ENCODE peak calls at places on chromosomes 3 and 15, in nine cellular contexts. K is mesendoderm; O is A673; X is HCT116; T is hepatocyte; R is fibroblast of lung; S is SJSA1; Q is CD4-positive, alpha-beta memory T cell; Z is right atrium auricular region. D is an unnamed sample.

GRCh38 chr3:43389388-43390254 is 103.3 kb downstream of the SNRK start:
- DNase-seq in K (no peak), O (no peak), X (no peak), T (no peak), R (peak; percentile 72), S (peak; percentile 61), Q (peak; percentile 89), Z (peak; percentile 81), D (peak; percentile 72)

GRCh38 chr15:81888748-81889479 is 156.9 kb downstream of the MEX3B start:
- DNase-seq in K (no peak), O (no peak), X (no peak), T (peak; percentile 26), R (peak; percentile 85), S (peak; percentile 80), Q (no peak), Z (no peak), D (no peak)

GRCh38 chr3:67031986-67032385 is 33.9 kb downstream of the KBTBD8 start:
- DNase-seq in K (no peak), O (no peak), X (no peak), T (no peak), R (no peak), S (no peak), Q (no peak), Z (no peak), D (no peak)

GRCh38 chr3:120341658-120342346 is 7.4 kb downstream of the LRRC58 start:
- DNase-seq in K (peak; percentile 45), O (no peak), X (no peak), T (no peak), R (no peak), S (no peak), Q (no peak), Z (no peak), D (no peak)

GRCh38 chr3:151327571-151328198 is 1.7 kb downstream of the P2RY13 start:
- DNase-seq in K (no peak), O (peak; percentile 42), X (no peak), T (no peak), R (no peak), S (no peak), Q (peak; percentile 4), Z (no peak), D (no peak)

GRCh38 chr3:152256829-152257228 is 11.9 kb upstream of the MBNL1 start:
- DNase-seq in K (no peak), O (no peak), X (no peak), T (no peak), R (no peak), S (no peak), Q (no peak), Z (no peak), D (no peak)

GRCh38 chr15:36472672-36473071 is 106.8 kb upstream of the CDIN1 start:
- DNase-seq in K (no peak), O (no peak), X (no peak), T (no peak), R (peak; percentile 17), S (no peak), Q (no peak), Z (no peak), D (no peak)

GRCh38 chr15:101317473-101317872 is 22.4 kb upstream of the SNRPA1 start:
- DNase-seq in K (no peak), O (no peak), X (no peak), T (no peak), R (no peak), S (no peak), Q (no peak), Z (no peak), D (no peak)

GRCh38 chr15:100349696-100350433 is 8.1 kb upstream of the ADAMTS17 start:
- DNase-seq in K (peak; percentile 94), O (peak; percentile 88), X (peak; percentile 70), T (peak; percentile 94), R (peak; percentile 75), S (peak; percentile 81), Q (peak; percentile 83), Z (peak; percentile 97), D (peak; percentile 71)

GRCh38 chr15:47188766-47189507 is 528.4 kb upstream of the SEMA6D start:
- DNase-seq in K (no peak), O (no peak), X (no peak), T (no peak), R (no peak), S (no peak), Q (no peak), Z (no peak), D (no peak)

GRCh38 chr3:148957586-148957985 is 33.8 kb upstream of the GYG1 start:
- DNase-seq in K (peak; percentile 88), O (peak; percentile 55), X (peak; percentile 8), T (no peak), R (no peak), S (no peak), Q (no peak), Z (no peak), D (no peak)

GRCh38 chr3:159127021-159127392 is 325.2 kb downstream of the MFSD1 start:
- DNase-seq in K (no peak), O (no peak), X (no peak), T (no peak), R (no peak), S (no peak), Q (no peak), Z (no peak), D (no peak)

GRCh38 chr3:42702066-42702951 is at the start of gene HHATL:
- DNase-seq in K (no peak), O (no peak), X (no peak), T (no peak), R (no peak), S (no peak), Q (no peak), Z (peak; percentile 59), D (no peak)

GRCh38 chr15:57911247-57911646 is 154.3 kb downstream of the ALDH1A2 start:
- DNase-seq in K (no peak), O (no peak), X (no peak), T (no peak), R (no peak), S (no peak), Q (no peak), Z (no peak), D (no peak)

GRCh38 chr3:185739264-185739701 is 85.6 kb downstream of the IGF2BP2 start:
- DNase-seq in K (no peak), O (no peak), X (no peak), T (peak; percentile 23), R (no peak), S (no peak), Q (no peak), Z (no peak), D (no peak)

GRCh38 chr3:50275996-50276761 is 2.7 kb upstream of the LSMEM2 start:
- DNase-seq in K (no peak), O (no peak), X (no peak), T (no peak), R (no peak), S (no peak), Q (peak; percentile 32), Z (no peak), D (no peak)

GRCh38 chr3:50276762-50277101 is 2.2 kb upstream of the LSMEM2 start:
- DNase-seq in K (no peak), O (no peak), X (no peak), T (no peak), R (no peak), S (no peak), Q (no peak), Z (no peak), D (no peak)

GRCh38 chr3:50279255-50280016 is 549 bp downstream of the LSMEM2 start:
- DNase-seq in K (no peak), O (no peak), X (no peak), T (no peak), R (no peak), S (no peak), Q (no peak), Z (no peak), D (no peak)

GRCh38 chr3:50278106-50278867 is 600 bp upstream of the LSMEM2 start:
- DNase-seq in K (no peak), O (no peak), X (no peak), T (no peak), R (no peak), S (no peak), Q (no peak), Z (no peak), D (no peak)

DNA sequence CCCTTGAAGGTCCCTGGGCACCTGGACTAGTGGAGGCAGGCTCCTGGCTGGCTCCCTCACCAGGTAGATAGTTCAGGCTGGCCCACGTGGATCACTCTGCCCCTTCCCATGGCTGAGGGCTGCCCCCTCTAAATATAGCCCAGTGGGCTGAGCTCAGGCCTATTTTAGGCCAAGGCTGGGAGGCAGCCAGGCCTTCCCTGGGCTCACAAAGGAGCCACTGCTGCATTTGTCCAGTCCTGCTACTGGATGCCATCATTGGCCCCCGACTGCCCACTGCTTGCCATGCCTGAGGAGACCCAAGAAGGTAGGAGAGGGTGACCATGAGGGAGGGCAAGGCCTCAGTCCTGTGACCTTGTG is at the start of gene LSMEM2:
- DNase-seq in K (no peak), O (no peak), X (no peak), T (no peak), R (no peak), S (no peak), Q (no peak), Z (no peak), D (no peak)
- H3K27ac ChIP-seq in K (no peak within 1 kb of the TSS), O (no peak within 1 kb of the TSS), X (no peak within 1 kb of the TSS), T (no peak within 1 kb of the TSS), R (no peak within 1 kb of the TSS), S (no peak within 1 kb of the TSS), Q (no peak within 1 kb of the TSS), Z (peak within 1 kb of the TSS; percentile 71), D (no peak within 1 kb of the TSS)

GRCh38 chr3:37766220-37766605 is 95.5 kb upstream of the CTDSPL start:
- DNase-seq in K (no peak), O (no peak), X (no peak), T (no peak), R (no peak), S (no peak), Q (no peak), Z (no peak), D (no peak)
- H3K4me1 ChIP-seq in K (peaks cover 22% of the 10 kb centered on the region), O (no peaks in the 10 kb centered on the region), X (no peaks in the 10 kb centered on the region), T (peaks cover 59% of the 10 kb centered on the region), R (no peaks in the 10 kb centered on the region), S (peaks cover 18% of the 10 kb centered on the region), Q (no peaks in the 10 kb centered on the region), Z (peaks cover 91% of the 10 kb centered on the region), D (no peaks in the 10 kb centered on the region)

DNA sequence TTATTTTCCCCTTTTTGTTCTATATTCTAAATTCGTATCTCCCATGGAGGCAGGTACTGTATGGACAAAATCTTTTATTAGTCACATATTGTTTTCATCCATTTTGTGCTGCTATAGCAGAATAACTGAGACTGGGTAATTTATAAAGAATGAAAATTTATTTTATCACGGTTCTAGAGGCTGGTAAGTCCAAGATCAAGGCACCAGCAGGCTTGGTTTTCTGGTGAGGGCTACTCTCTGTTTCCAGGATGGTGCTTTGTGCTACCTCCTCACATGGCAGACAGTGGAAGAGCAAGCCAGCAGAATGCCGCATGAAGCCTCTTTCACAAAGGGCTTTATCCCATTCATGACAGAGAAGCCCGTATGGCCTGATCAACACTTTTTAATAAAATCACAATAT is 421.9 kb upstream of the TPRG1 start:
- DNase-seq in K (no peak), O (no peak), X (no peak), T (no peak), R (no peak), S (no peak), Q (no peak), Z (no peak), D (no peak)
- H3K27ac ChIP-seq in K (no peak overlapping the region), O (no peak overlapping the region), X (no peak overlapping the region), T (no peak overlapping the region), R (no peak overlapping the region), S (no peak overlapping the region), Q (no peak overlapping the region), Z (no peak overlapping the region), D (no peak overlapping the region)

DNA sequence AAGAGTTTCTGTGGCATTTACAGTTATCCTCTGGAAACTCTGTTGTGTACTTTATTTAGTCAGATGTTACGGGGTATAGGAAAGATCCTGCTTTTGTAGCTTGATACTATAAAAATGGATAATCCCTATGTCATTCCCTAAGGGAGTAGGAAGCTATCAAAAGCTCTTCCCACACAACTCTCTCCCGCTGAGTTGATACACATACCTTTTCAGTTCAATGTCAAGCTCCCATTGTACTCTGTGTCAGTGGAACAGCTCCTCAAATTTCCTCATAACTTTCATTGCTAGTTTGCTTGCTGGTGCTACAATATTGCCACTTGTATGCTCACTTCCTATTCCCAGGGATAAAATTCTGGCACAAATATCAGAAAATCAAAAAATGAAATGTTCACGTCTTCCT is 893.3 kb upstream of the GBE1 start:
- DNase-seq in K (peak; percentile 4), O (no peak), X (no peak), T (no peak), R (no peak), S (no peak), Q (no peak), Z (no peak), D (no peak)
- H3K4me1 ChIP-seq in K (no peaks in the 10 kb centered on the region), O (no peaks in the 10 kb centered on the region), X (no peaks in the 10 kb centered on the region), T (no peaks in the 10 kb centered on the region), R (no peaks in the 10 kb centered on the region), S (no peaks in the 10 kb centered on the region), Q (no peaks in the 10 kb centered on the region), Z (no peaks in the 10 kb centered on the region), D (no peaks in the 10 kb centered on the region)

D was measured in foreskin keratinocyte.